ENCODE peak calls at places on chromosomes 7 and 10, in five cellular contexts. G is GM12891, K is HL-60, C is endothelial cell of umbilical vein, Q is transverse colon. W is an unnamed sample.

GRCh38 chr7:32164341-32164996 is 94.3 kb upstream of the PDE1C start:
- DNase-seq in G (no peak), K (no peak), C (peak), Q (peak), W (no peak)

GRCh38 chr7:131522325-131522920 is 34.0 kb downstream of the PODXL start:
- DNase-seq in G (no peak), K (no peak), C (peak), Q (no peak), W (peak)

GRCh38 chr10:45514283-45515270 is 140.6 kb downstream of the ALOX5 start:
- DNase-seq in G (no peak), K (no peak), C (no peak), Q (no peak), W (no peak)

GRCh38 chr10:121608669-121609190 is 10.5 kb upstream of the FGFR2 start:
- DNase-seq in G (peak), K (no peak), C (peak), Q (peak), W (peak)

GRCh38 chr7:131285558-131285957 is 42.1 kb upstream of the MKLN1 start:
- DNase-seq in G (no peak), K (no peak), C (no peak), Q (no peak), W (no peak)

GRCh38 chr7:54798569-54798968 is 39.6 kb upstream of the SEC61G start:
- DNase-seq in G (no peak), K (no peak), C (no peak), Q (no peak), W (no peak)

GRCh38 chr10:86594535-86594934 is 59.8 kb upstream of the OPN4 start:
- DNase-seq in G (no peak), K (no peak), C (no peak), Q (no peak), W (no peak)

GRCh38 chr10:119318411-119319160 is 111.2 kb downstream of the GRK5 start:
- DNase-seq in G (no peak), K (no peak), C (no peak), Q (no peak), W (no peak)

GRCh38 chr10:112793197-112793921 is 156.7 kb upstream of the TCF7L2 start:
- DNase-seq in G (no peak), K (no peak), C (no peak), Q (peak), W (no peak)

GRCh38 chr7:50687575-50688261 is 95.0 kb downstream of the GRB10 start:
- DNase-seq in G (no peak), K (no peak), C (no peak), Q (no peak), W (no peak)

GRCh38 chr7:6533893-6534804 is 17.1 kb downstream of the GRID2IP start:
- DNase-seq in G (no peak), K (no peak), C (peak), Q (peak), W (no peak)

GRCh38 chr7:81308643-81309354 is 389.9 kb upstream of the SEMA3C start:
- DNase-seq in G (no peak), K (no peak), C (no peak), Q (no peak), W (no peak)

GRCh38 chr7:136359333-136359903 is 382.3 kb upstream of the MTPN start:
- DNase-seq in G (no peak), K (no peak), C (no peak), Q (peak), W (no peak)

GRCh38 chr7:116588641-116589594 is 64.1 kb downstream of the CAV1 start:
- DNase-seq in G (no peak), K (peak), C (peak), Q (no peak), W (no peak)

GRCh38 chr10:21078410-21079329 is 181.6 kb upstream of the NEBL start:
- DNase-seq in G (peak), K (peak), C (peak), Q (peak), W (peak)

GRCh38 chr7:131040467-131040932 is 287.2 kb upstream of the MKLN1 start:
- DNase-seq in G (peak), K (peak), C (peak), Q (peak), W (no peak)

GRCh38 chr7:109950256-109950655 is 1140.7 kb upstream of the LRRN3 start:
- DNase-seq in G (no peak), K (no peak), C (no peak), Q (no peak), W (no peak)

GRCh38 chr10:28681928-28682750 is 4.8 kb downstream of the BAMBI start:
- DNase-seq in G (no peak), K (no peak), C (no peak), Q (no peak), W (no peak)

GRCh38 chr10:127492607-127493250 is 56.4 kb upstream of the NPS start:
- DNase-seq in G (no peak), K (no peak), C (no peak), Q (no peak), W (no peak)

GRCh38 chr10:60021324-60021723 is 115.0 kb upstream of the CCDC6 start:
- DNase-seq in G (no peak), K (no peak), C (no peak), Q (no peak), W (no peak)

GRCh38 chr10:75146780-75147179 is 35.3 kb downstream of the SAMD8 start:
- DNase-seq in G (no peak), K (no peak), C (no peak), Q (no peak), W (no peak)

GRCh38 chr7:30654296-30655090 is 27.8 kb downstream of the CRHR2 start:
- DNase-seq in G (no peak), K (no peak), C (no peak), Q (no peak), W (peak)

GRCh38 chr10:17225823-17226222 is 2.2 kb upstream of the VIM start:
- DNase-seq in G (no peak), K (no peak), C (no peak), Q (no peak), W (no peak)

GRCh38 chr10:1504940-1505339 is 232.4 kb downstream of the ADARB2 start:
- DNase-seq in G (no peak), K (no peak), C (no peak), Q (no peak), W (no peak)

GRCh38 chr7:21300692-21301091 is 127.2 kb upstream of the SP4 start:
- DNase-seq in G (no peak), K (no peak), C (no peak), Q (no peak), W (no peak)

GRCh38 chr7:150898475-150899011 is 46.2 kb downstream of the AOC1 start:
- DNase-seq in G (peak), K (peak), C (peak), Q (peak), W (peak)

GRCh38 chr7:105388373-105389089 is at the start of gene SRPK2:
- DNase-seq in G (peak), K (peak), C (peak), Q (peak), W (peak)

GRCh38 chr7:111735661-111736323 is 173.5 kb upstream of the IMMP2L start:
- DNase-seq in G (no peak), K (peak), C (peak), Q (peak), W (no peak)

GRCh38 chr10:114491933-114492332 is 87.6 kb upstream of the AFAP1L2 start:
- DNase-seq in G (no peak), K (no peak), C (no peak), Q (no peak), W (no peak)

GRCh38 chr10:113056468-113057021 is 106.5 kb downstream of the TCF7L2 start:
- DNase-seq in G (no peak), K (no peak), C (no peak), Q (no peak), W (no peak)

GRCh38 chr7:73850212-73850611 is 7.9 kb upstream of the METTL27 start:
- DNase-seq in G (no peak), K (no peak), C (no peak), Q (no peak), W (no peak)

GRCh38 chr10:82826132-82826531 is 951.1 kb downstream of the NRG3 start:
- DNase-seq in G (no peak), K (no peak), C (no peak), Q (no peak), W (no peak)

GRCh38 chr7:16669581-16669980 is 23.6 kb downstream of the BZW2 start:
- DNase-seq in G (no peak), K (no peak), C (no peak), Q (no peak), W (no peak)

GRCh38 chr7:66267249-66267648 is 62.1 kb downstream of the TPST1 start:
- DNase-seq in G (no peak), K (no peak), C (no peak), Q (no peak), W (peak)

GRCh38 chr10:48932831-48933670 is 6.6 kb downstream of the LRRC18 start:
- DNase-seq in G (no peak), K (no peak), C (no peak), Q (no peak), W (no peak)

GRCh38 chr10:43235070-43235900 is 31.6 kb downstream of the RASGEF1A start:
- DNase-seq in G (no peak), K (no peak), C (no peak), Q (no peak), W (peak)

GRCh38 chr7:146892151-146892550 is 775.5 kb downstream of the CNTNAP2 start:
- DNase-seq in G (no peak), K (no peak), C (no peak), Q (no peak), W (no peak)

GRCh38 chr7:116918744-116919143 is 34.6 kb upstream of the ST7 start:
- DNase-seq in G (no peak), K (no peak), C (no peak), Q (no peak), W (no peak)

GRCh38 chr10:129193148-129193547 is 273.9 kb upstream of the MGMT start:
- DNase-seq in G (no peak), K (no peak), C (no peak), Q (no peak), W (peak)

GRCh38 chr10:129191848-129192247 is 275.2 kb upstream of the MGMT start:
- DNase-seq in G (no peak), K (no peak), C (no peak), Q (no peak), W (peak)

DNA sequence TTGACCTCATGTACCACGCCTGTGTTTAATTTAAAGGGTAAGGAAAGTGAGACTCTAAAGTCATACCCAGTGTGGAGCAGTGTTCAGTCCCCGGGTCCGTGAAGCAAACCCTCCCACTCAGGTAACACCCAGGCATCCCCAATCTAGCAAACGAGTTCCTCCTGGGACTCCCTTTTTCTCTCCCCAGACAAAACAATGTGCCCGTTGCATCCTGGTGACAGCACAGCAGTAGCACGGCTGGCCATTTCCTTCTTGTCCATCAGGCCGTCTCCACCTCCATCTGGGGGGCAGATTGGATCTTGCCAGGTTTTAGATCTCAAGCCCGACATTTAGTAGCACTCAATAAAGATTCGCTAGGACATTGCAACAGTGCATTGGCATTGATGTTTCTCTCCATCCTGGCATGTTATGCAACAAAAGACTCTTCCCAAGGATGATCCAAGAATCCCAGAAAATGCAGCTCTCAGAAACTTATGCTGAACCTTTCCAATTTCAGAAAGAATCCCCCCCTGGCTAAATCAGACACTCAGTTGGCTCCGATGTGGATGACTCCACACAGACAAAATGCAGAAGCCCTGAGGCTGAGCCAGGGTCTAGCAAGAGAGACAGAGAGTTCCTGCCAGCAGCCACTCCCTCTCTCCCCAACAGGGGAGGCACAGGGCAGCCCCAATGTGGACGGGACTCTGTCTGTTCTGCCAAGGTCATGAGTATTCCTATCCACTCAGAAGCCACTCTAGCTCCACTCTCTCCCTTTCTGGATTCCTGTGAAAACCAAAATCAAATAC is 274.5 kb upstream of the MGMT start:
- DNase-seq in G (no peak), K (no peak), C (no peak), Q (no peak), W (peak)
- TF ChIP-seq POLR2AphosphoS5 in G (no peak), K (no peak), C (no peak), Q (no peak), W (peak)

GRCh38 chr7:26189697-26190096 is 10.8 kb downstream of the HNRNPA2B1 start:
- DNase-seq in G (no peak), K (no peak), C (no peak), Q (no peak), W (no peak)
- TF ChIP-seq POLR2AphosphoS5 in G (no peak), K (no peak), C (no peak), Q (no peak), W (no peak)

DNA sequence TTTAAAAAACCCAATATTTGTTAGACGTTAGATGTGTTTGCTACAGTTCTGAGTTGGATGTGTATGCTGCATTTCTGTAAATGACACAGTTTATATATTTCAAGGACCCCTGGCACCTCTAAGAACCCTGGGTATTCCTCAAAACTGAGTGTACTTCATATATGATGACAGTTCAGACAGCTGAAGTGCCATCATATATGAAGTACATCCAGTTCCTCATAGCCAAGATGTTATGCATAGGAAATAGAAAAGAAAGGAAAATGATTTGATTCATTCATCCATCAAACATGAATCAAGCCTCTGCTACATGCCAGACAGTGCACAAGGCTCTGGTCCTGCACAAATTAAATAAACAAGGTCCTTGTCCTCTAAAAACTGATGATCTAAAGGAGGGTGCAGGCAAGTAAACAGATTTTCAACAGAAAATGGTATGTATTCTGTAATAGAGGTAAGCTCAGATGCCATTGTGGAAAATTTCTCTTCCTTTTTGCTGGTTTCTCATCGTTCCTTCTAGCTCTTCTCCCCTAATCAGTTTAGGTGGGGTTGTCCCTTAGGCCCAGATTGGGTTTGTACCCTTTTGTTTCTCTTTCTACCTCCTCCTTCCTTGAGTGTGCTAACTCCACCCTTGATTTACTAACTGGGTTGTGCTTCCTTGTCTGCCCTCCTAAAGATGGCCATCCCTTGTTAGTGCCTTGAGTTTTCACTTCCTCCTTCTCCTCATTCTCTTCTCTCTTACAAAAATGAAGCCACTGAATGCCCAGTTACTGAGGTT is 25.3 kb upstream of the SMIM30 start:
- DNase-seq in G (no peak), K (peak), C (no peak), Q (no peak), W (no peak)
- TF ChIP-seq POLR2AphosphoS5 in G (no peak), K (no peak), C (no peak), Q (no peak), W (no peak)

DNA sequence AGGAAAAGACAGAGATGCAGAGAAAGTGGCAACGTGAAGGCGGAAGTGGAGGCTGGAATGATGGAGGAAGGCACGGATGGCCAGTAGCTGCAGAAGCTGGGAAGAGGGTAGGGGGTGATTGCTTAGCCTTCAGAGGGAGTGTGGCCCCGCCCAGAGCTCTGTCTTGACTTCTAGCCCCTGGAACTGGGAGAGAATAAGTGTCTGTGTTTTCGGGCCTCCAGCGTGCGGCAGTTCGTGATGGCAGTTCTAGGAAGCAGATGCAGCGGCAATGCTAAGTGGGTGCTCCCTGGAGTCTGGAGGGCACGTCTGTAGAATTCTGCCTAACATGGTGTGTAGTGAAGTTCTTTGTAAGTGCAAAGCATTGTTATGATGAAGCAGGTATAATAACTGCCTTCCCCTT is 228.4 kb downstream of the GLRX3 start:
- DNase-seq in G (no peak), K (no peak), C (no peak), Q (no peak), W (no peak)
- TF ChIP-seq POLR2AphosphoS5 in G (no peak), K (no peak), C (no peak), Q (no peak), W (no peak)

GRCh38 chr10:110567201-110568054 is at the start of gene SMC3:
- DNase-seq in G (peak), K (peak), C (peak), Q (peak), W (peak)
- TF ChIP-seq POLR2AphosphoS5 in G (peak), K (peak), C (peak), Q (peak), W (peak)

GRCh38 chr7:44885394-44886317 is at the start of gene PURB:
- DNase-seq in G (peak), K (peak), C (peak), Q (peak), W (peak)

GRCh38 chr7:44883961-44884360 is 1.4 kb downstream of the PURB start:
- DNase-seq in G (no peak), K (no peak), C (no peak), Q (no peak), W (no peak)

GRCh38 chr7:44882899-44883298 is 2.4 kb downstream of the PURB start:
- DNase-seq in G (no peak), K (no peak), C (no peak), Q (no peak), W (no peak)

GRCh38 chr7:44887293-44887692 is 2.0 kb upstream of the PURB start:
- DNase-seq in G (no peak), K (no peak), C (no peak), Q (no peak), W (no peak)

GRCh38 chr7:44884553-44885393 is 557 bp downstream of the PURB start:
- DNase-seq in G (no peak), K (peak), C (peak), Q (peak), W (peak)
- TF ChIP-seq POLR2AphosphoS5 in G (no peak), K (peak), C (peak), Q (peak), W (peak)

DNA sequence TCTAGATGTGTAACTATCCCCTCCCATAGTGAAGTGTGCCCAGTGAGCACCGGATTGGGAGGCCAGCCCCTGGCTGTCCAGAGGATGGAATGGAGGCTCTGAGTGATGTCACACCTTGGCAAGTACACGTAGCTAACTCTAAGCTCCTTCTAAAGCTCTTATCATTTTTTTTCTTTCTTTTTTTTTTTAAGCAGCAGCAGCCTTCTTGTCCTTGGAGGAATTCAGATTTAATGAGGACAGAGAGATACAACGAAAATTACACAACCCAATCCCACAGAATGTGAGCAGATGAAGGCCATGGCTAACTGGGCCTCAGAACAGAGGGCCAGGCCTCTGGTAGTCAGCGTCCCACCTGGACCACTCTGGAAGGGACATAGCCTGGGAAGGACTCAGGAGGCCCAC is 11.3 kb downstream of the TNS3 start:
- DNase-seq in G (no peak), K (no peak), C (no peak), Q (no peak), W (peak)
- TF ChIP-seq POLR2AphosphoS5 in G (no peak), K (no peak), C (no peak), Q (no peak), W (no peak)

GRCh38 chr10:68118657-68119056 is 9.4 kb downstream of the MYPN start:
- DNase-seq in G (no peak), K (no peak), C (no peak), Q (no peak), W (no peak)
- TF ChIP-seq POLR2AphosphoS5 in G (no peak), K (no peak), C (no peak), Q (no peak), W (no peak)

GRCh38 chr7:141369422-141369821 is 181.8 kb upstream of the AGK start:
- DNase-seq in G (no peak), K (no peak), C (peak), Q (no peak), W (no peak)
- TF ChIP-seq POLR2AphosphoS5 in G (no peak), K (no peak), C (no peak), Q (no peak), W (no peak)

W was measured in sigmoid colon.